ENCODE peak calls at places on chromosome 1, in eight cellular contexts. B is fibroblast of pulmonary artery, W is pancreas, O is endothelial cell of umbilical vein, E is OCI-LY7, J is vagina, V is Peyer's patch, A is foreskin fibroblast. R is an unnamed sample.

GRCh38 chr1:223886516-223886921 is 40.8 kb upstream of the TP53BP2 start:
- DNase-seq in B (no peak), J (no peak), V (no peak), A (no peak), E (no peak), W (no peak), O (no peak), R (no peak)

GRCh38 chr1:112767646-112768045 is 52.5 kb upstream of the PPM1J start:
- DNase-seq in W (no peak), O (no peak), B (no peak), J (no peak), V (no peak), E (no peak), A (no peak), R (no peak)

GRCh38 chr1:192914696-192915095 is 105.9 kb downstream of the RGS2 start:
- DNase-seq in A (no peak), J (no peak), E (no peak), B (no peak), O (no peak), W (no peak), V (no peak), R (no peak)

GRCh38 chr1:60281360-60281932 is 207.9 kb upstream of the C1orf87 start:
- DNase-seq in O (peak; percentile 92), B (peak; percentile 87), V (peak; percentile 51), W (peak; percentile 51), A (peak; percentile 84), E (peak; percentile 7), J (no peak), R (peak; percentile 34)

GRCh38 chr1:59218521-59219236 is 78.2 kb upstream of the FGGY start:
- DNase-seq in O (no peak), A (no peak), J (no peak), W (no peak), B (no peak), E (no peak), V (no peak), R (no peak)

GRCh38 chr1:204377800-204378608 is 18.3 kb upstream of the PLEKHA6 start:
- DNase-seq in E (no peak), B (no peak), V (peak; percentile 76), W (peak; percentile 59), O (peak; percentile 45), A (peak; percentile 44), J (peak; percentile 20), R (peak; percentile 19)

GRCh38 chr1:234962340-234962989 is 166.2 kb downstream of the TOMM20 start:
- DNase-seq in E (peak; percentile 73), W (no peak), V (peak; percentile 65), B (peak; percentile 98), A (peak; percentile 98), O (no peak), J (peak; percentile 88), R (no peak)

GRCh38 chr1:240385985-240386978 is 225.7 kb downstream of the GREM2 start:
- DNase-seq in W (no peak), J (no peak), O (no peak), V (no peak), B (peak; percentile 87), A (peak; percentile 94), E (no peak), R (no peak)

GRCh38 chr1:41862411-41863221 is 56.1 kb downstream of the HIVEP3 start:
- DNase-seq in J (no peak), V (no peak), A (peak; percentile 71), B (peak; percentile 81), E (no peak), W (no peak), O (peak; percentile 76), R (no peak)

GRCh38 chr1:23727362-23727811 is 15.9 kb upstream of the ELOA start:
- DNase-seq in W (peak; percentile 79), J (peak; percentile 92), O (no peak), A (peak; percentile 86), V (peak; percentile 86), E (peak; percentile 40), B (peak; percentile 95), R (peak; percentile 68)

GRCh38 chr1:242739246-242739645 is 214.7 kb upstream of the PLD5 start:
- DNase-seq in V (no peak), A (no peak), J (no peak), E (no peak), B (no peak), W (no peak), O (no peak), R (no peak)

GRCh38 chr1:203692565-203693470 is 66.2 kb downstream of the ATP2B4 start:
- DNase-seq in E (no peak), A (peak; percentile 97), B (peak; percentile 95), V (peak; percentile 85), O (peak; percentile 88), J (peak; percentile 96), W (peak; percentile 71), R (peak; percentile 82)

GRCh38 chr1:65255088-65256050 is 54.0 kb upstream of the DNAJC6 start:
- DNase-seq in A (peak; percentile 48), V (no peak), J (no peak), B (no peak), E (no peak), O (peak; percentile 50), W (peak; percentile 18), R (no peak)

GRCh38 chr1:210233216-210233494 is 559 bp downstream of the SERTAD4 start:
- DNase-seq in O (peak; percentile 36), E (no peak), A (peak; percentile 64), B (no peak), W (no peak), J (no peak), V (no peak), R (no peak)

GRCh38 chr1:10905841-10906655 is 106.4 kb upstream of the TARDBP start:
- DNase-seq in A (no peak), B (no peak), O (no peak), E (no peak), J (no peak), W (no peak), V (no peak), R (no peak)

GRCh38 chr1:15016526-15016925 is 137.0 kb upstream of the TMEM51 start:
- DNase-seq in W (no peak), V (no peak), E (no peak), B (no peak), J (no peak), O (no peak), A (no peak), R (no peak)

GRCh38 chr1:93847811-93848288 is 31.2 kb downstream of the DNTTIP2 start:
- DNase-seq in O (no peak), V (peak; percentile 87), E (peak; percentile 68), A (peak; percentile 82), J (peak; percentile 91), B (peak; percentile 71), W (peak; percentile 71), R (peak; percentile 70)

DNA sequence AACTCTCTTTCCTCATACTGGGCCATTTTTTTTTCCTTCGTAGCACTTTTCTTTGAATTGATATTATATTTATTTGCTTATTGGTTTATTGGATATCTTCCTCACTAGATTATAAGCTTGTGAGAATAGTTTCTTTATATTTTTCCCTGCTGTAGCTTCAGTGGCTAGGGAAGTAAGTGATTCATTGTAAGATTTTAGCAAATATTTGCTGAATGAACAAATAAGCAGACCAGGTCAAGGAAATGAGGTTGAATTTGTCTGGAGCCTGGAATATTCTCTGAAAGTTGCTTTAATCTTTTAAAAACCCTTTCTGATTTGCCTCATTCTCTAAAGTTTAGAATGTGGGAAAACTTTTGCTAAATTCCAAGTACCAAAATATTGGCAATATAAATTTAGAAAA is 80.2 kb downstream of the RABGAP1L start:
- DNase-seq in E (no peak), B (no peak), O (no peak), J (no peak), A (no peak), V (no peak), W (no peak), R (no peak)
- H3K4me3 ChIP-seq in E (no peak overlapping the region), B (no peak overlapping the region), O (no peak overlapping the region), J (no peak overlapping the region), A (no peak overlapping the region), V (no peak overlapping the region), W (no peak overlapping the region), R (no peak overlapping the region)

GRCh38 chr1:52057245-52057644 is 1.1 kb downstream of the BTF3L4 start:
- DNase-seq in A (peak; percentile 41), V (no peak), E (no peak), J (no peak), B (no peak), O (no peak), W (no peak), R (no peak)

GRCh38 chr1:52060822-52061221 is 4.7 kb downstream of the BTF3L4 start:
- DNase-seq in A (no peak), E (no peak), V (no peak), O (no peak), B (no peak), J (no peak), W (no peak), R (no peak)

GRCh38 chr1:52059888-52060287 is 3.8 kb downstream of the BTF3L4 start:
- DNase-seq in B (no peak), O (no peak), W (no peak), A (no peak), V (no peak), E (no peak), J (no peak), R (no peak)

GRCh38 chr1:52057876-52058275 is 1.8 kb downstream of the BTF3L4 start:
- DNase-seq in O (no peak), E (no peak), V (no peak), J (no peak), A (no peak), B (no peak), W (no peak), R (no peak)

GRCh38 chr1:52059326-52059725 is 3.2 kb downstream of the BTF3L4 start:
- DNase-seq in E (no peak), A (peak; percentile 62), J (no peak), O (no peak), W (no peak), B (peak; percentile 69), V (no peak), R (no peak)
- H3K4me3 ChIP-seq in E (no peak overlapping the region), A (no peak overlapping the region), J (no peak overlapping the region), O (no peak overlapping the region), W (no peak overlapping the region), B (no peak overlapping the region), V (no peak overlapping the region), R (no peak overlapping the region)

GRCh38 chr1:111199329-111199728 is 1.1 kb downstream of the DENND2D start:
- DNase-seq in W (no peak), V (no peak), J (no peak), O (no peak), E (no peak), A (no peak), B (no peak), R (no peak)

GRCh38 chr1:111202366-111202706 is 1.9 kb upstream of the DENND2D start:
- DNase-seq in W (no peak), A (no peak), O (no peak), J (no peak), V (no peak), B (no peak), E (no peak), R (no peak)

GRCh38 chr1:111201275-111202090 is 1.0 kb upstream of the DENND2D start:
- DNase-seq in B (no peak), J (no peak), E (no peak), O (no peak), V (no peak), A (peak; percentile 60), W (no peak), R (no peak)

GRCh38 chr1:111199881-111200801 is at the start of gene DENND2D:
- DNase-seq in O (no peak), A (no peak), E (no peak), B (no peak), W (peak; percentile 79), J (no peak), V (peak; percentile 82), R (peak; percentile 32)

GRCh38 chr1:111200802-111201161 is 336 bp upstream of the DENND2D start:
- DNase-seq in E (no peak), V (no peak), B (no peak), O (no peak), W (no peak), J (no peak), A (no peak), R (no peak)
- H3K4me3 ChIP-seq in E (no peak overlapping the region), V (peak overlapping the region; percentile 39), B (no peak overlapping the region), O (no peak overlapping the region), W (no peak overlapping the region), J (peak overlapping the region; percentile 32), A (no peak overlapping the region), R (peak overlapping the region; percentile 29)

GRCh38 chr1:42877380-42877779 is 31.0 kb downstream of the ZNF691 start:
- DNase-seq in O (no peak), B (no peak), J (no peak), E (no peak), A (no peak), W (no peak), V (no peak), R (no peak)
- H3K4me3 ChIP-seq in O (no peak overlapping the region), B (no peak overlapping the region), J (no peak overlapping the region), E (no peak overlapping the region), A (no peak overlapping the region), W (no peak overlapping the region), V (no peak overlapping the region), R (no peak overlapping the region)

R was measured in left ventricle myocardium inferior.